ENCODE peak calls at places on chromosome 14, in seven cellular contexts. One of them, this sample, is unnamed.
A peak's percentile ranks its signal among the peaks of the same experiment; 100 is the strongest.

GRCh38 chr14:50047274-50047676 is 69.1 kb downstream of the VCPKMT start:
- DNase-seq in NB4: peak; percentile 93
- DNase-seq in heart left ventricle: peak; percentile 55
- DNase-seq in Peyer's patch: peak; percentile 63
- DNase-seq in transverse colon: peak; percentile 70
- DNase-seq in lower leg skin: no peak
- DNase-seq in uterus: no peak
- DNase-seq in this sample: no peak

GRCh38 chr14:61754627-61755381 is 7.4 kb upstream of the SNAPC1 start:
- DNase-seq in NB4: no peak
- DNase-seq in heart left ventricle: no peak
- DNase-seq in Peyer's patch: no peak
- DNase-seq in transverse colon: no peak
- DNase-seq in lower leg skin: no peak
- DNase-seq in uterus: no peak
- DNase-seq in this sample: no peak

GRCh38 chr14:54425537-54426274 is 15.5 kb downstream of the CNIH1 start:
- DNase-seq in NB4: no peak
- DNase-seq in heart left ventricle: no peak
- DNase-seq in Peyer's patch: no peak
- DNase-seq in transverse colon: no peak
- DNase-seq in lower leg skin: no peak
- DNase-seq in uterus: no peak
- DNase-seq in this sample: no peak

GRCh38 chr14:99378782-99379214 is 101.9 kb downstream of the SETD3 start:
- DNase-seq in NB4: peak; percentile 83
- DNase-seq in heart left ventricle: no peak
- DNase-seq in Peyer's patch: no peak
- DNase-seq in transverse colon: peak; percentile 24
- DNase-seq in lower leg skin: no peak
- DNase-seq in uterus: no peak
- DNase-seq in this sample: no peak

GRCh38 chr14:60862283-60862682 is 118.6 kb downstream of the TRMT5 start:
- DNase-seq in NB4: peak; percentile 13
- DNase-seq in heart left ventricle: peak; percentile 31
- DNase-seq in Peyer's patch: no peak
- DNase-seq in transverse colon: peak; percentile 82
- DNase-seq in lower leg skin: peak; percentile 36
- DNase-seq in uterus: peak; percentile 29
- DNase-seq in this sample: peak; percentile 84

GRCh38 chr14:23403139-23403438 is 5.0 kb downstream of the MYH6 start:
- DNase-seq in NB4: no peak
- DNase-seq in heart left ventricle: no peak
- DNase-seq in Peyer's patch: no peak
- DNase-seq in transverse colon: no peak
- DNase-seq in lower leg skin: no peak
- DNase-seq in uterus: no peak
- DNase-seq in this sample: no peak

GRCh38 chr14:101716077-101716950 is 45.2 kb upstream of the PPP2R5C start:
- DNase-seq in NB4: no peak
- DNase-seq in heart left ventricle: no peak
- DNase-seq in Peyer's patch: no peak
- DNase-seq in transverse colon: no peak
- DNase-seq in lower leg skin: peak; percentile 9
- DNase-seq in uterus: no peak
- DNase-seq in this sample: no peak

GRCh38 chr14:67137744-67138371 is 51.4 kb upstream of the GARIN2 start:
- DNase-seq in NB4: peak; percentile 28
- DNase-seq in heart left ventricle: no peak
- DNase-seq in Peyer's patch: no peak
- DNase-seq in transverse colon: no peak
- DNase-seq in lower leg skin: no peak
- DNase-seq in uterus: no peak
- DNase-seq in this sample: no peak

GRCh38 chr14:102778616-102779351 is 1.5 kb downstream of the TRAF3 start:
- DNase-seq in NB4: peak; percentile 25
- DNase-seq in heart left ventricle: no peak
- DNase-seq in Peyer's patch: no peak
- DNase-seq in transverse colon: no peak
- DNase-seq in lower leg skin: no peak
- DNase-seq in uterus: no peak
- DNase-seq in this sample: no peak

GRCh38 chr14:104973215-104974145 is 4.7 kb downstream of the AHNAK2 start:
- DNase-seq in NB4: no peak
- DNase-seq in heart left ventricle: peak; percentile 67
- DNase-seq in Peyer's patch: peak; percentile 88
- DNase-seq in transverse colon: peak; percentile 87
- DNase-seq in lower leg skin: peak; percentile 90
- DNase-seq in uterus: peak; percentile 90
- DNase-seq in this sample: peak; percentile 86

GRCh38 chr14:94623422-94623809 is 11.2 kb downstream of the SERPINA3 start:
- DNase-seq in NB4: no peak
- DNase-seq in heart left ventricle: no peak
- DNase-seq in Peyer's patch: no peak
- DNase-seq in transverse colon: no peak
- DNase-seq in lower leg skin: no peak
- DNase-seq in uterus: no peak
- DNase-seq in this sample: no peak

GRCh38 chr14:100386121-100386520 is 63.0 kb downstream of the SLC25A47 start:
- DNase-seq in NB4: no peak
- DNase-seq in heart left ventricle: no peak
- DNase-seq in Peyer's patch: no peak
- DNase-seq in transverse colon: no peak
- DNase-seq in lower leg skin: no peak
- DNase-seq in uterus: no peak
- DNase-seq in this sample: no peak

GRCh38 chr14:81366884-81367283 is 33.2 kb downstream of the STON2 start:
- DNase-seq in NB4: no peak
- DNase-seq in heart left ventricle: no peak
- DNase-seq in Peyer's patch: no peak
- DNase-seq in transverse colon: no peak
- DNase-seq in lower leg skin: no peak
- DNase-seq in uterus: no peak
- DNase-seq in this sample: peak; percentile 53

GRCh38 chr14:74980746-74981661 is 21.7 kb upstream of the EIF2B2 start:
- DNase-seq in NB4: no peak
- DNase-seq in heart left ventricle: peak; percentile 27
- DNase-seq in Peyer's patch: no peak
- DNase-seq in transverse colon: no peak
- DNase-seq in lower leg skin: no peak
- DNase-seq in uterus: peak; percentile 31
- DNase-seq in this sample: no peak

GRCh38 chr14:53304726-53305381 is 151.7 kb upstream of the DDHD1 start:
- DNase-seq in NB4: no peak
- DNase-seq in heart left ventricle: no peak
- DNase-seq in Peyer's patch: no peak
- DNase-seq in transverse colon: no peak
- DNase-seq in lower leg skin: no peak
- DNase-seq in uterus: no peak
- DNase-seq in this sample: no peak

GRCh38 chr14:31405599-31406251 is 14.6 kb downstream of the HEATR5A start:
- DNase-seq in NB4: no peak
- DNase-seq in heart left ventricle: no peak
- DNase-seq in Peyer's patch: no peak
- DNase-seq in transverse colon: no peak
- DNase-seq in lower leg skin: no peak
- DNase-seq in uterus: no peak
- DNase-seq in this sample: no peak

GRCh38 chr14:95227279-95227860 is 70.0 kb upstream of the DICER1 start:
- DNase-seq in NB4: no peak
- DNase-seq in heart left ventricle: no peak
- DNase-seq in Peyer's patch: no peak
- DNase-seq in transverse colon: no peak
- DNase-seq in lower leg skin: no peak
- DNase-seq in uterus: no peak
- DNase-seq in this sample: peak; percentile 76

GRCh38 chr14:52369305-52369781 is 55.2 kb downstream of the PTGER2 start:
- DNase-seq in NB4: no peak
- DNase-seq in heart left ventricle: no peak
- DNase-seq in Peyer's patch: no peak
- DNase-seq in transverse colon: no peak
- DNase-seq in lower leg skin: no peak
- DNase-seq in uterus: no peak
- DNase-seq in this sample: no peak

GRCh38 chr14:90523961-90524875 is 127.4 kb downstream of the CALM1 start:
- DNase-seq in NB4: no peak
- DNase-seq in heart left ventricle: peak; percentile 49
- DNase-seq in Peyer's patch: peak; percentile 45
- DNase-seq in transverse colon: no peak
- DNase-seq in lower leg skin: no peak
- DNase-seq in uterus: no peak
- DNase-seq in this sample: no peak

GRCh38 chr14:22052795-22053194 is 379.2 kb upstream of the OR4E1 start:
- DNase-seq in NB4: no peak
- DNase-seq in heart left ventricle: no peak
- DNase-seq in Peyer's patch: no peak
- DNase-seq in transverse colon: no peak
- DNase-seq in lower leg skin: no peak
- DNase-seq in uterus: no peak
- DNase-seq in this sample: peak; percentile 73

GRCh38 chr14:48937796-48938195 is 648.4 kb downstream of the RPS29 start:
- DNase-seq in NB4: no peak
- DNase-seq in heart left ventricle: peak; percentile 18
- DNase-seq in Peyer's patch: no peak
- DNase-seq in transverse colon: no peak
- DNase-seq in lower leg skin: no peak
- DNase-seq in uterus: no peak
- DNase-seq in this sample: no peak

GRCh38 chr14:104355949-104356737 is 217.8 kb downstream of the KIF26A start:
- DNase-seq in NB4: no peak
- DNase-seq in heart left ventricle: no peak
- DNase-seq in Peyer's patch: peak; percentile 36
- DNase-seq in transverse colon: no peak
- DNase-seq in lower leg skin: no peak
- DNase-seq in uterus: no peak
- DNase-seq in this sample: no peak

GRCh38 chr14:104547310-104547997 is 32.1 kb upstream of the C14orf180 start:
- DNase-seq in NB4: no peak
- DNase-seq in heart left ventricle: peak; percentile 3
- DNase-seq in Peyer's patch: peak; percentile 34
- DNase-seq in transverse colon: no peak
- DNase-seq in lower leg skin: no peak
- DNase-seq in uterus: peak; percentile 6
- DNase-seq in this sample: no peak

GRCh38 chr14:74763803-74764531 is 851 bp downstream of the YLPM1 start:
- DNase-seq in NB4: peak; percentile 18
- DNase-seq in heart left ventricle: no peak
- DNase-seq in Peyer's patch: no peak
- DNase-seq in transverse colon: peak; percentile 10
- DNase-seq in lower leg skin: peak; percentile 14
- DNase-seq in uterus: peak; percentile 17
- DNase-seq in this sample: peak; percentile 15

GRCh38 chr14:99158646-99159165 is 113.3 kb downstream of the BCL11B start:
- DNase-seq in NB4: no peak
- DNase-seq in heart left ventricle: no peak
- DNase-seq in Peyer's patch: no peak
- DNase-seq in transverse colon: no peak
- DNase-seq in lower leg skin: no peak
- DNase-seq in uterus: no peak
- DNase-seq in this sample: no peak

GRCh38 chr14:101480747-101481530 is 80.4 kb upstream of the DIO3 start:
- DNase-seq in NB4: no peak
- DNase-seq in heart left ventricle: no peak
- DNase-seq in Peyer's patch: peak; percentile 42
- DNase-seq in transverse colon: peak; percentile 6
- DNase-seq in lower leg skin: no peak
- DNase-seq in uterus: peak; percentile 68
- DNase-seq in this sample: no peak

GRCh38 chr14:85234626-85235025 is 295.3 kb upstream of the FLRT2 start:
- DNase-seq in NB4: no peak
- DNase-seq in heart left ventricle: no peak
- DNase-seq in Peyer's patch: no peak
- DNase-seq in transverse colon: no peak
- DNase-seq in lower leg skin: no peak
- DNase-seq in uterus: no peak
- DNase-seq in this sample: no peak

GRCh38 chr14:85122690-85123089 is 407.3 kb upstream of the FLRT2 start:
- DNase-seq in NB4: no peak
- DNase-seq in heart left ventricle: no peak
- DNase-seq in Peyer's patch: no peak
- DNase-seq in transverse colon: no peak
- DNase-seq in lower leg skin: no peak
- DNase-seq in uterus: no peak
- DNase-seq in this sample: no peak

GRCh38 chr14:82387699-82388098 is 854.0 kb upstream of the SEL1L start:
- DNase-seq in NB4: no peak
- DNase-seq in heart left ventricle: no peak
- DNase-seq in Peyer's patch: no peak
- DNase-seq in transverse colon: no peak
- DNase-seq in lower leg skin: peak; percentile 16
- DNase-seq in uterus: no peak
- DNase-seq in this sample: no peak

GRCh38 chr14:20332946-20333782 is at the start of gene CCNB1IP1:
- DNase-seq in NB4: peak; percentile 91
- DNase-seq in heart left ventricle: peak; percentile 78
- DNase-seq in Peyer's patch: peak; percentile 59
- DNase-seq in transverse colon: peak; percentile 64
- DNase-seq in lower leg skin: peak; percentile 68
- DNase-seq in uterus: peak; percentile 50
- DNase-seq in this sample: peak; percentile 67
- TF ChIP-seq POLR2A in NB4: peak; percentile 28
- TF ChIP-seq POLR2A in heart left ventricle: no peak
- TF ChIP-seq POLR2A in Peyer's patch: peak; percentile 38
- TF ChIP-seq POLR2A in transverse colon: peak; percentile 77
- TF ChIP-seq POLR2A in lower leg skin: no peak
- TF ChIP-seq POLR2A in uterus: peak; percentile 46
- TF ChIP-seq POLR2A in this sample: peak; percentile 84

GRCh38 chr14:34496679-34497513 is 34.9 kb upstream of the SPTSSA start:
- DNase-seq in NB4: peak; percentile 56
- DNase-seq in heart left ventricle: peak; percentile 77
- DNase-seq in Peyer's patch: peak; percentile 70
- DNase-seq in transverse colon: peak; percentile 74
- DNase-seq in lower leg skin: peak; percentile 82
- DNase-seq in uterus: peak; percentile 86
- DNase-seq in this sample: peak; percentile 17
- TF ChIP-seq POLR2A in NB4: no peak
- TF ChIP-seq POLR2A in heart left ventricle: no peak
- TF ChIP-seq POLR2A in Peyer's patch: peak; percentile 51
- TF ChIP-seq POLR2A in transverse colon: peak; percentile 21
- TF ChIP-seq POLR2A in lower leg skin: no peak
- TF ChIP-seq POLR2A in uterus: no peak
- TF ChIP-seq POLR2A in this sample: no peak

GRCh38 chr14:76152333-76152681 is 585 bp downstream of the GPATCH2L start:
- DNase-seq in NB4: peak; percentile 92
- DNase-seq in heart left ventricle: peak; percentile 60
- DNase-seq in Peyer's patch: peak; percentile 71
- DNase-seq in transverse colon: peak; percentile 63
- DNase-seq in lower leg skin: peak; percentile 65
- DNase-seq in uterus: peak; percentile 42
- DNase-seq in this sample: peak; percentile 50
- TF ChIP-seq POLR2A in NB4: no peak
- TF ChIP-seq POLR2A in heart left ventricle: no peak
- TF ChIP-seq POLR2A in Peyer's patch: no peak
- TF ChIP-seq POLR2A in transverse colon: no peak
- TF ChIP-seq POLR2A in lower leg skin: no peak
- TF ChIP-seq POLR2A in uterus: no peak
- TF ChIP-seq POLR2A in this sample: no peak

DNA sequence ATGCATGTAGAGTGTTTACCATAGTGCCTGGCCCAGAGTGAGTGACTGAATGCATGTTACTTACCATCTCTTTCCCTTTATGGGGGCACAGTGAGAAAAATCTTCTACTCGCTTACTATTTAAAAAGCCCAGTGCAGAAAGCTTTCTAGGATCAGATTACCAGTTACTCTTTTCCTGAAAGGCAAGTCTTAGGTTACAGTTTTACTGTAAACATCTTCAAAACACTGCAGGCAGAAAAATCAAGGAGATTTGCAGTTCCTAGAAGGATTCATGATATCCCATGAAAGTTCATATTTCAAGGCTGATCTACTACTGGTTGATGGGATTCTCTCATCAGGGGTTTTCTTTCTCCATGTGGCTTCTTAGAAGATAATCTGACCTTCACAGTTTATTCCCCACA is 29.3 kb upstream of the DAAM1 start:
- DNase-seq in NB4: no peak
- DNase-seq in heart left ventricle: no peak
- DNase-seq in Peyer's patch: no peak
- DNase-seq in transverse colon: no peak
- DNase-seq in lower leg skin: no peak
- DNase-seq in uterus: no peak
- DNase-seq in this sample: no peak
- TF ChIP-seq POLR2A in NB4: no peak
- TF ChIP-seq POLR2A in heart left ventricle: no peak
- TF ChIP-seq POLR2A in Peyer's patch: no peak
- TF ChIP-seq POLR2A in transverse colon: no peak
- TF ChIP-seq POLR2A in lower leg skin: no peak
- TF ChIP-seq POLR2A in uterus: no peak
- TF ChIP-seq POLR2A in this sample: no peak

This sample was measured in thyroid gland.